ENCODE peak calls at places on chromosomes 11 and 22, in ten cellular contexts. One of them, this sample, is unnamed.

GRCh38 chr11:64060861-64061444 is 25.2 kb downstream of the FLRT1 start:
- DNase-seq in RWPE1: no peak
- DNase-seq in fibroblast of mammary gland: peak; percentile 10
- DNase-seq in occipital lobe: peak; percentile 29
- DNase-seq in stimulated activated CD4-positive, alpha-beta T cell treated with anti-CD3 and anti-CD28 coated beads, Interleukin-2, amount 100 ng/mL, for 24 hours: peak; percentile 66
- DNase-seq in AG04450: no peak
- DNase-seq in ovary: no peak
- DNase-seq in EL: peak; percentile 25
- DNase-seq in lung: peak; percentile 33
- DNase-seq in GM23248: peak; percentile 72
- DNase-seq in this sample: peak; percentile 25

GRCh38 chr11:59173964-59174663 is 2.2 kb downstream of the DTX4 start:
- DNase-seq in RWPE1: peak; percentile 82
- DNase-seq in AG04450: no peak
- DNase-seq in stimulated activated CD4-positive, alpha-beta T cell treated with anti-CD3 and anti-CD28 coated beads, Interleukin-2, amount 100 ng/mL, for 24 hours: no peak
- DNase-seq in lung: peak; percentile 85
- DNase-seq in GM23248: peak; percentile 23
- DNase-seq in ovary: peak; percentile 26
- DNase-seq in occipital lobe: no peak
- DNase-seq in fibroblast of mammary gland: no peak
- DNase-seq in EL: peak; percentile 33
- DNase-seq in this sample: peak; percentile 83

GRCh38 chr11:114063149-114063828 is 3.8 kb downstream of the ZBTB16 start:
- DNase-seq in stimulated activated CD4-positive, alpha-beta T cell treated with anti-CD3 and anti-CD28 coated beads, Interleukin-2, amount 100 ng/mL, for 24 hours: no peak
- DNase-seq in lung: no peak
- DNase-seq in fibroblast of mammary gland: no peak
- DNase-seq in occipital lobe: no peak
- DNase-seq in ovary: no peak
- DNase-seq in RWPE1: no peak
- DNase-seq in EL: no peak
- DNase-seq in GM23248: no peak
- DNase-seq in AG04450: no peak
- DNase-seq in this sample: no peak

GRCh38 chr11:112355726-112356125 is 95.1 kb upstream of the PLET1 start:
- DNase-seq in lung: peak; percentile 46
- DNase-seq in AG04450: no peak
- DNase-seq in ovary: peak; percentile 42
- DNase-seq in EL: peak; percentile 43
- DNase-seq in RWPE1: no peak
- DNase-seq in occipital lobe: no peak
- DNase-seq in stimulated activated CD4-positive, alpha-beta T cell treated with anti-CD3 and anti-CD28 coated beads, Interleukin-2, amount 100 ng/mL, for 24 hours: no peak
- DNase-seq in fibroblast of mammary gland: peak; percentile 25
- DNase-seq in GM23248: peak; percentile 38
- DNase-seq in this sample: peak; percentile 93

GRCh38 chr11:28520291-28520690 is 412.1 kb downstream of the METTL15 start:
- DNase-seq in AG04450: no peak
- DNase-seq in EL: no peak
- DNase-seq in lung: no peak
- DNase-seq in GM23248: no peak
- DNase-seq in RWPE1: no peak
- DNase-seq in ovary: no peak
- DNase-seq in fibroblast of mammary gland: no peak
- DNase-seq in occipital lobe: no peak
- DNase-seq in stimulated activated CD4-positive, alpha-beta T cell treated with anti-CD3 and anti-CD28 coated beads, Interleukin-2, amount 100 ng/mL, for 24 hours: no peak
- DNase-seq in this sample: no peak

GRCh38 chr11:16167706-16168487 is 188.4 kb downstream of the SOX6 start:
- DNase-seq in AG04450: no peak
- DNase-seq in RWPE1: no peak
- DNase-seq in lung: no peak
- DNase-seq in stimulated activated CD4-positive, alpha-beta T cell treated with anti-CD3 and anti-CD28 coated beads, Interleukin-2, amount 100 ng/mL, for 24 hours: no peak
- DNase-seq in ovary: no peak
- DNase-seq in EL: no peak
- DNase-seq in GM23248: no peak
- DNase-seq in fibroblast of mammary gland: no peak
- DNase-seq in occipital lobe: no peak
- DNase-seq in this sample: peak; percentile 67

GRCh38 chr22:43956805-43957463 is 1.7 kb downstream of the SAMM50 start:
- DNase-seq in ovary: no peak
- DNase-seq in AG04450: no peak
- DNase-seq in lung: no peak
- DNase-seq in RWPE1: no peak
- DNase-seq in EL: no peak
- DNase-seq in stimulated activated CD4-positive, alpha-beta T cell treated with anti-CD3 and anti-CD28 coated beads, Interleukin-2, amount 100 ng/mL, for 24 hours: no peak
- DNase-seq in GM23248: no peak
- DNase-seq in occipital lobe: no peak
- DNase-seq in fibroblast of mammary gland: no peak
- DNase-seq in this sample: no peak

GRCh38 chr11:2524446-2525165 is 79.8 kb downstream of the KCNQ1 start:
- DNase-seq in stimulated activated CD4-positive, alpha-beta T cell treated with anti-CD3 and anti-CD28 coated beads, Interleukin-2, amount 100 ng/mL, for 24 hours: no peak
- DNase-seq in AG04450: no peak
- DNase-seq in ovary: peak; percentile 1
- DNase-seq in RWPE1: no peak
- DNase-seq in GM23248: no peak
- DNase-seq in fibroblast of mammary gland: no peak
- DNase-seq in lung: no peak
- DNase-seq in EL: no peak
- DNase-seq in occipital lobe: no peak
- DNase-seq in this sample: no peak

GRCh38 chr22:37803195-37803635 is 4.5 kb upstream of the GCAT start:
- DNase-seq in ovary: no peak
- DNase-seq in lung: no peak
- DNase-seq in GM23248: no peak
- DNase-seq in stimulated activated CD4-positive, alpha-beta T cell treated with anti-CD3 and anti-CD28 coated beads, Interleukin-2, amount 100 ng/mL, for 24 hours: no peak
- DNase-seq in fibroblast of mammary gland: no peak
- DNase-seq in AG04450: no peak
- DNase-seq in EL: no peak
- DNase-seq in RWPE1: no peak
- DNase-seq in occipital lobe: no peak
- DNase-seq in this sample: no peak

GRCh38 chr11:2136952-2137201 is 2.3 kb downstream of the IGF2 start:
- DNase-seq in fibroblast of mammary gland: no peak
- DNase-seq in AG04450: no peak
- DNase-seq in GM23248: no peak
- DNase-seq in ovary: no peak
- DNase-seq in EL: no peak
- DNase-seq in lung: no peak
- DNase-seq in RWPE1: no peak
- DNase-seq in stimulated activated CD4-positive, alpha-beta T cell treated with anti-CD3 and anti-CD28 coated beads, Interleukin-2, amount 100 ng/mL, for 24 hours: no peak
- DNase-seq in occipital lobe: no peak
- DNase-seq in this sample: no peak

GRCh38 chr22:22948651-22949611 is 61.3 kb downstream of the IGLL5 start:
- DNase-seq in stimulated activated CD4-positive, alpha-beta T cell treated with anti-CD3 and anti-CD28 coated beads, Interleukin-2, amount 100 ng/mL, for 24 hours: peak; percentile 12
- DNase-seq in EL: peak; percentile 23
- DNase-seq in lung: no peak
- DNase-seq in occipital lobe: no peak
- DNase-seq in RWPE1: no peak
- DNase-seq in AG04450: no peak
- DNase-seq in ovary: no peak
- DNase-seq in fibroblast of mammary gland: peak; percentile 16
- DNase-seq in GM23248: peak; percentile 62
- DNase-seq in this sample: no peak

GRCh38 chr11:66363805-66364535 is 7.6 kb downstream of the SLC29A2 start:
- DNase-seq in GM23248: no peak
- DNase-seq in stimulated activated CD4-positive, alpha-beta T cell treated with anti-CD3 and anti-CD28 coated beads, Interleukin-2, amount 100 ng/mL, for 24 hours: peak; percentile 82
- DNase-seq in RWPE1: no peak
- DNase-seq in lung: peak; percentile 52
- DNase-seq in fibroblast of mammary gland: peak; percentile 28
- DNase-seq in occipital lobe: no peak
- DNase-seq in EL: peak; percentile 31
- DNase-seq in ovary: no peak
- DNase-seq in AG04450: no peak
- DNase-seq in this sample: no peak

GRCh38 chr11:103964390-103964789 is 72.0 kb upstream of the DDI1 start:
- DNase-seq in GM23248: no peak
- DNase-seq in EL: no peak
- DNase-seq in ovary: no peak
- DNase-seq in occipital lobe: no peak
- DNase-seq in stimulated activated CD4-positive, alpha-beta T cell treated with anti-CD3 and anti-CD28 coated beads, Interleukin-2, amount 100 ng/mL, for 24 hours: no peak
- DNase-seq in fibroblast of mammary gland: no peak
- DNase-seq in lung: no peak
- DNase-seq in RWPE1: no peak
- DNase-seq in AG04450: no peak
- DNase-seq in this sample: no peak

GRCh38 chr22:46414704-46415103 is 79.2 kb downstream of the TRMU start:
- DNase-seq in EL: no peak
- DNase-seq in occipital lobe: no peak
- DNase-seq in RWPE1: no peak
- DNase-seq in fibroblast of mammary gland: no peak
- DNase-seq in lung: no peak
- DNase-seq in GM23248: no peak
- DNase-seq in AG04450: no peak
- DNase-seq in stimulated activated CD4-positive, alpha-beta T cell treated with anti-CD3 and anti-CD28 coated beads, Interleukin-2, amount 100 ng/mL, for 24 hours: no peak
- DNase-seq in ovary: no peak
- DNase-seq in this sample: no peak

GRCh38 chr22:45290410-45290936 is 5.7 kb downstream of the UPK3A start:
- DNase-seq in RWPE1: no peak
- DNase-seq in occipital lobe: no peak
- DNase-seq in fibroblast of mammary gland: peak; percentile 73
- DNase-seq in EL: peak; percentile 72
- DNase-seq in AG04450: peak; percentile 39
- DNase-seq in ovary: no peak
- DNase-seq in lung: no peak
- DNase-seq in stimulated activated CD4-positive, alpha-beta T cell treated with anti-CD3 and anti-CD28 coated beads, Interleukin-2, amount 100 ng/mL, for 24 hours: no peak
- DNase-seq in GM23248: peak; percentile 88
- DNase-seq in this sample: no peak

GRCh38 chr11:62664405-62665074 is 470 bp downstream of the C11orf98 start:
- DNase-seq in GM23248: peak; percentile 71
- DNase-seq in EL: peak; percentile 54
- DNase-seq in ovary: no peak
- DNase-seq in fibroblast of mammary gland: peak; percentile 43
- DNase-seq in stimulated activated CD4-positive, alpha-beta T cell treated with anti-CD3 and anti-CD28 coated beads, Interleukin-2, amount 100 ng/mL, for 24 hours: peak; percentile 62
- DNase-seq in occipital lobe: peak; percentile 53
- DNase-seq in AG04450: no peak
- DNase-seq in lung: peak; percentile 36
- DNase-seq in RWPE1: peak; percentile 51
- DNase-seq in this sample: peak; percentile 21

GRCh38 chr11:85595285-85595884 is 31.8 kb downstream of the DLG2 start:
- DNase-seq in EL: peak; percentile 54
- DNase-seq in AG04450: peak; percentile 8
- DNase-seq in occipital lobe: no peak
- DNase-seq in stimulated activated CD4-positive, alpha-beta T cell treated with anti-CD3 and anti-CD28 coated beads, Interleukin-2, amount 100 ng/mL, for 24 hours: no peak
- DNase-seq in fibroblast of mammary gland: peak; percentile 68
- DNase-seq in ovary: no peak
- DNase-seq in GM23248: peak; percentile 73
- DNase-seq in lung: no peak
- DNase-seq in RWPE1: peak; percentile 36
- DNase-seq in this sample: peak; percentile 9

GRCh38 chr22:28015676-28016601 is 96.9 kb upstream of the PITPNB start:
- DNase-seq in lung: no peak
- DNase-seq in EL: no peak
- DNase-seq in AG04450: no peak
- DNase-seq in GM23248: no peak
- DNase-seq in occipital lobe: no peak
- DNase-seq in stimulated activated CD4-positive, alpha-beta T cell treated with anti-CD3 and anti-CD28 coated beads, Interleukin-2, amount 100 ng/mL, for 24 hours: no peak
- DNase-seq in RWPE1: no peak
- DNase-seq in fibroblast of mammary gland: no peak
- DNase-seq in ovary: no peak
- DNase-seq in this sample: no peak

GRCh38 chr11:66543263-66544107 is 2.4 kb downstream of the ZDHHC24 start:
- DNase-seq in EL: peak; percentile 26
- DNase-seq in ovary: peak; percentile 58
- DNase-seq in AG04450: no peak
- DNase-seq in GM23248: no peak
- DNase-seq in occipital lobe: no peak
- DNase-seq in stimulated activated CD4-positive, alpha-beta T cell treated with anti-CD3 and anti-CD28 coated beads, Interleukin-2, amount 100 ng/mL, for 24 hours: peak; percentile 39
- DNase-seq in lung: no peak
- DNase-seq in fibroblast of mammary gland: peak; percentile 43
- DNase-seq in RWPE1: no peak
- DNase-seq in this sample: no peak

GRCh38 chr22:17707526-17707925 is 66.7 kb downstream of the BID start:
- DNase-seq in EL: peak; percentile 20
- DNase-seq in ovary: no peak
- DNase-seq in occipital lobe: no peak
- DNase-seq in stimulated activated CD4-positive, alpha-beta T cell treated with anti-CD3 and anti-CD28 coated beads, Interleukin-2, amount 100 ng/mL, for 24 hours: no peak
- DNase-seq in fibroblast of mammary gland: peak; percentile 54
- DNase-seq in GM23248: peak; percentile 72
- DNase-seq in lung: no peak
- DNase-seq in AG04450: no peak
- DNase-seq in RWPE1: no peak
- DNase-seq in this sample: no peak

GRCh38 chr11:6297831-6298230 is 22.5 kb downstream of the CAVIN3 start:
- DNase-seq in AG04450: no peak
- DNase-seq in lung: no peak
- DNase-seq in ovary: no peak
- DNase-seq in GM23248: peak; percentile 29
- DNase-seq in stimulated activated CD4-positive, alpha-beta T cell treated with anti-CD3 and anti-CD28 coated beads, Interleukin-2, amount 100 ng/mL, for 24 hours: no peak
- DNase-seq in fibroblast of mammary gland: peak; percentile 14
- DNase-seq in RWPE1: peak; percentile 41
- DNase-seq in occipital lobe: no peak
- DNase-seq in EL: peak; percentile 13
- DNase-seq in this sample: no peak

GRCh38 chr11:62444835-62445234 is 26.0 kb downstream of the SCGB1A1 start:
- DNase-seq in EL: no peak
- DNase-seq in stimulated activated CD4-positive, alpha-beta T cell treated with anti-CD3 and anti-CD28 coated beads, Interleukin-2, amount 100 ng/mL, for 24 hours: no peak
- DNase-seq in lung: no peak
- DNase-seq in fibroblast of mammary gland: peak; percentile 19
- DNase-seq in occipital lobe: no peak
- DNase-seq in ovary: peak; percentile 26
- DNase-seq in AG04450: no peak
- DNase-seq in RWPE1: no peak
- DNase-seq in GM23248: no peak
- DNase-seq in this sample: no peak

GRCh38 chr11:73931039-73931645 is 19.7 kb upstream of the DNAJB13 start:
- DNase-seq in AG04450: peak; percentile 54
- DNase-seq in EL: peak; percentile 69
- DNase-seq in lung: no peak
- DNase-seq in stimulated activated CD4-positive, alpha-beta T cell treated with anti-CD3 and anti-CD28 coated beads, Interleukin-2, amount 100 ng/mL, for 24 hours: no peak
- DNase-seq in fibroblast of mammary gland: peak; percentile 85
- DNase-seq in GM23248: peak; percentile 89
- DNase-seq in occipital lobe: no peak
- DNase-seq in RWPE1: peak; percentile 56
- DNase-seq in ovary: no peak
- DNase-seq in this sample: peak; percentile 62